ENCODE peak calls at places on chromosomes 16 and 17, in seven cellular contexts. One of them, this sample, is unnamed.

GRCh38 chr17:30332057-30332542 is 1.8 kb downstream of the TMIGD1 start:
- DNase-seq in A549: no peak
- DNase-seq in endothelial cell of umbilical vein: no peak
- DNase-seq in H1: no peak
- DNase-seq in K562: no peak
- DNase-seq in GM12878: peak; percentile 72
- DNase-seq in HCT116: no peak
- DNase-seq in this sample: peak; percentile 69

GRCh38 chr17:35700157-35700556 is 31.3 kb upstream of the RASL10B start:
- DNase-seq in K562: no peak
- DNase-seq in H1: no peak
- DNase-seq in endothelial cell of umbilical vein: no peak
- DNase-seq in A549: no peak
- DNase-seq in GM12878: no peak
- DNase-seq in HCT116: no peak
- DNase-seq in this sample: no peak

GRCh38 chr16:27515874-27516353 is 33.8 kb downstream of the GTF3C1 start:
- DNase-seq in endothelial cell of umbilical vein: peak; percentile 17
- DNase-seq in A549: peak; percentile 69
- DNase-seq in K562: peak; percentile 39
- DNase-seq in H1: peak; percentile 39
- DNase-seq in GM12878: no peak
- DNase-seq in HCT116: peak; percentile 6
- DNase-seq in this sample: peak; percentile 24

GRCh38 chr16:27749946-27750345 is 200.0 kb downstream of the KATNIP start:
- DNase-seq in HCT116: no peak
- DNase-seq in K562: no peak
- DNase-seq in GM12878: no peak
- DNase-seq in H1: no peak
- DNase-seq in A549: no peak
- DNase-seq in endothelial cell of umbilical vein: no peak
- DNase-seq in this sample: no peak

GRCh38 chr16:76766538-76766937 is 424.5 kb upstream of the MON1B start:
- DNase-seq in H1: no peak
- DNase-seq in endothelial cell of umbilical vein: no peak
- DNase-seq in A549: no peak
- DNase-seq in GM12878: no peak
- DNase-seq in K562: no peak
- DNase-seq in HCT116: no peak
- DNase-seq in this sample: no peak

GRCh38 chr16:89860747-89861304 is 12.6 kb upstream of the TCF25 start:
- DNase-seq in A549: peak; percentile 91
- DNase-seq in H1: peak; percentile 65
- DNase-seq in GM12878: no peak
- DNase-seq in K562: peak; percentile 82
- DNase-seq in endothelial cell of umbilical vein: peak; percentile 57
- DNase-seq in HCT116: peak; percentile 51
- DNase-seq in this sample: peak; percentile 68

GRCh38 chr16:73311857-73312723 is 264.2 kb upstream of the ZFHX3 start:
- DNase-seq in endothelial cell of umbilical vein: no peak
- DNase-seq in H1: no peak
- DNase-seq in A549: no peak
- DNase-seq in GM12878: no peak
- DNase-seq in HCT116: no peak
- DNase-seq in K562: no peak
- DNase-seq in this sample: no peak

GRCh38 chr16:716250-716607 is 1.3 kb downstream of the METRN start:
- DNase-seq in A549: no peak
- DNase-seq in HCT116: no peak
- DNase-seq in endothelial cell of umbilical vein: no peak
- DNase-seq in K562: peak; percentile 72
- DNase-seq in GM12878: no peak
- DNase-seq in H1: no peak
- DNase-seq in this sample: no peak

GRCh38 chr17:37608369-37609169 is 649 bp downstream of the SYNRG start:
- DNase-seq in HCT116: no peak
- DNase-seq in GM12878: no peak
- DNase-seq in H1: peak; percentile 27
- DNase-seq in A549: peak; percentile 61
- DNase-seq in K562: peak; percentile 54
- DNase-seq in endothelial cell of umbilical vein: peak; percentile 77
- DNase-seq in this sample: peak; percentile 77

GRCh38 chr16:29029168-29029994 is 44.5 kb downstream of the LAT start:
- DNase-seq in HCT116: no peak
- DNase-seq in H1: peak; percentile 23
- DNase-seq in A549: peak; percentile 25
- DNase-seq in K562: peak; percentile 89
- DNase-seq in GM12878: no peak
- DNase-seq in endothelial cell of umbilical vein: peak; percentile 40
- DNase-seq in this sample: peak; percentile 97

GRCh38 chr17:34117332-34117731 is 137.8 kb upstream of the CCL2 start:
- DNase-seq in A549: no peak
- DNase-seq in HCT116: no peak
- DNase-seq in endothelial cell of umbilical vein: no peak
- DNase-seq in K562: no peak
- DNase-seq in GM12878: no peak
- DNase-seq in H1: no peak
- DNase-seq in this sample: no peak
- TF ChIP-seq MAX in A549: no peak
- TF ChIP-seq MAX in HCT116: no peak
- TF ChIP-seq MAX in endothelial cell of umbilical vein: no peak
- TF ChIP-seq MAX in K562: no peak
- TF ChIP-seq MAX in GM12878: no peak
- TF ChIP-seq MAX in H1: no peak
- TF ChIP-seq MAX in this sample: no peak

GRCh38 chr17:41771389-41772206 is 14.9 kb downstream of the JUP start:
- DNase-seq in A549: no peak
- DNase-seq in GM12878: no peak
- DNase-seq in K562: no peak
- DNase-seq in H1: no peak
- DNase-seq in endothelial cell of umbilical vein: no peak
- DNase-seq in HCT116: no peak
- DNase-seq in this sample: no peak

GRCh38 chr17:41772218-41772585 is 14.3 kb downstream of the JUP start:
- DNase-seq in endothelial cell of umbilical vein: no peak
- DNase-seq in H1: no peak
- DNase-seq in HCT116: no peak
- DNase-seq in A549: no peak
- DNase-seq in GM12878: no peak
- DNase-seq in K562: no peak
- DNase-seq in this sample: no peak

GRCh38 chr17:41772586-41773189 is 13.8 kb downstream of the JUP start:
- DNase-seq in H1: no peak
- DNase-seq in GM12878: no peak
- DNase-seq in A549: no peak
- DNase-seq in K562: no peak
- DNase-seq in HCT116: no peak
- DNase-seq in endothelial cell of umbilical vein: no peak
- DNase-seq in this sample: no peak

GRCh38 chr17:41773731-41774193 is 12.7 kb downstream of the JUP start:
- DNase-seq in K562: no peak
- DNase-seq in H1: no peak
- DNase-seq in GM12878: no peak
- DNase-seq in HCT116: no peak
- DNase-seq in endothelial cell of umbilical vein: no peak
- DNase-seq in A549: no peak
- DNase-seq in this sample: no peak

DNA sequence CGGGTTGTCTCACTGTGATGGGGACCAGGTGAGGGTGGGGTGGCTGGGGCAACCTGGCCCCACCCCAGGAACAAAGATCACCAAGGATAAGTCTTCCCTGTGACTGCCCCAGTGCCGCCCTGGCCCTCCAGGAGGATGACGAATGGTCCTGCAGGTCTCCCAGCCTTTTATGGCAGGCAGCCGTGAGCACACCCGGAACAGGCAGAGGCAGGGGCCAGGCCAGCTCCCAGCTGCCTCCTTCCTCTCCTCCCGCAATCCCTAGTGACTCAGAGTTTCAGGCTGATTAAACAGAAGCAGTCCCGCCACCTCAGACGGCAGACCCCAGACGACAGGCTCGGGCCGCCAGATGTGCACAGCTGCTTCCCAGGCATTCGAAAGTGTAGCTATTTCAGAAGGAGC is 13.3 kb downstream of the JUP start:
- DNase-seq in GM12878: no peak
- DNase-seq in A549: peak; percentile 89
- DNase-seq in K562: no peak
- DNase-seq in endothelial cell of umbilical vein: peak; percentile 91
- DNase-seq in HCT116: peak; percentile 79
- DNase-seq in H1: no peak
- DNase-seq in this sample: no peak
- TF ChIP-seq POLR2A in GM12878: no peak
- TF ChIP-seq POLR2A in A549: no peak
- TF ChIP-seq POLR2A in K562: no peak
- TF ChIP-seq POLR2A in endothelial cell of umbilical vein: no peak
- TF ChIP-seq POLR2A in HCT116: no peak
- TF ChIP-seq POLR2A in H1: no peak
- TF ChIP-seq POLR2A in this sample: no peak

GRCh38 chr17:63681530-63681929 is 18.4 kb downstream of the LIMD2 start:
- DNase-seq in endothelial cell of umbilical vein: peak; percentile 58
- DNase-seq in A549: no peak
- DNase-seq in HCT116: no peak
- DNase-seq in K562: no peak
- DNase-seq in GM12878: no peak
- DNase-seq in H1: no peak
- DNase-seq in this sample: no peak

GRCh38 chr17:63685021-63685420 is 14.9 kb downstream of the LIMD2 start:
- DNase-seq in HCT116: no peak
- DNase-seq in endothelial cell of umbilical vein: no peak
- DNase-seq in H1: no peak
- DNase-seq in GM12878: no peak
- DNase-seq in K562: no peak
- DNase-seq in A549: no peak
- DNase-seq in this sample: no peak

GRCh38 chr17:63680700-63681099 is 19.2 kb downstream of the LIMD2 start:
- DNase-seq in H1: no peak
- DNase-seq in A549: no peak
- DNase-seq in K562: no peak
- DNase-seq in endothelial cell of umbilical vein: no peak
- DNase-seq in GM12878: no peak
- DNase-seq in HCT116: no peak
- DNase-seq in this sample: no peak

GRCh38 chr17:63682441-63682840 is 17.5 kb downstream of the LIMD2 start:
- DNase-seq in K562: no peak
- DNase-seq in HCT116: no peak
- DNase-seq in endothelial cell of umbilical vein: no peak
- DNase-seq in H1: no peak
- DNase-seq in GM12878: no peak
- DNase-seq in A549: no peak
- DNase-seq in this sample: peak; percentile 62

DNA sequence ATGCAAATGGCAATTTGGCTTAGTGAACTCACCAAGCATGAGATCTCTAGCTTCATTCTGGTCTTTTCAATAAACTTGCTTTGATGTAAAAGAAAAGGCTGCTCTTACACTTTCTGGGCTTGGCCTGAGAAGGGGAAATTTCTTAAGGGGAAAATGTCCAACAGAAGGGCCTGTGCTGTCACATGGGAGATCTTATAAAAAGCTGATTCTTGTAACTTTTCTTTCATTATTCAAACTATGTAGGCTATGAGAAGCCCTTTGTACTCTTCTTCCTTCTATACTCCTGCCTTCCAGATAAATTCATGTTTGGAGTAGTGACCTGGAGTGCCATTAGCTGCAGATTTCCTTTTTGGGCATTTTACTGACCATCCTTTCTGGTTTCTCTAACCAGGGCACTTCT is 16.9 kb downstream of the LIMD2 start:
- DNase-seq in A549: no peak
- DNase-seq in H1: no peak
- DNase-seq in GM12878: no peak
- DNase-seq in K562: no peak
- DNase-seq in HCT116: no peak
- DNase-seq in endothelial cell of umbilical vein: no peak
- DNase-seq in this sample: no peak
- TF ChIP-seq MAX in A549: no peak
- TF ChIP-seq MAX in H1: no peak
- TF ChIP-seq MAX in GM12878: no peak
- TF ChIP-seq MAX in K562: no peak
- TF ChIP-seq MAX in HCT116: no peak
- TF ChIP-seq MAX in endothelial cell of umbilical vein: no peak
- TF ChIP-seq MAX in this sample: no peak

DNA sequence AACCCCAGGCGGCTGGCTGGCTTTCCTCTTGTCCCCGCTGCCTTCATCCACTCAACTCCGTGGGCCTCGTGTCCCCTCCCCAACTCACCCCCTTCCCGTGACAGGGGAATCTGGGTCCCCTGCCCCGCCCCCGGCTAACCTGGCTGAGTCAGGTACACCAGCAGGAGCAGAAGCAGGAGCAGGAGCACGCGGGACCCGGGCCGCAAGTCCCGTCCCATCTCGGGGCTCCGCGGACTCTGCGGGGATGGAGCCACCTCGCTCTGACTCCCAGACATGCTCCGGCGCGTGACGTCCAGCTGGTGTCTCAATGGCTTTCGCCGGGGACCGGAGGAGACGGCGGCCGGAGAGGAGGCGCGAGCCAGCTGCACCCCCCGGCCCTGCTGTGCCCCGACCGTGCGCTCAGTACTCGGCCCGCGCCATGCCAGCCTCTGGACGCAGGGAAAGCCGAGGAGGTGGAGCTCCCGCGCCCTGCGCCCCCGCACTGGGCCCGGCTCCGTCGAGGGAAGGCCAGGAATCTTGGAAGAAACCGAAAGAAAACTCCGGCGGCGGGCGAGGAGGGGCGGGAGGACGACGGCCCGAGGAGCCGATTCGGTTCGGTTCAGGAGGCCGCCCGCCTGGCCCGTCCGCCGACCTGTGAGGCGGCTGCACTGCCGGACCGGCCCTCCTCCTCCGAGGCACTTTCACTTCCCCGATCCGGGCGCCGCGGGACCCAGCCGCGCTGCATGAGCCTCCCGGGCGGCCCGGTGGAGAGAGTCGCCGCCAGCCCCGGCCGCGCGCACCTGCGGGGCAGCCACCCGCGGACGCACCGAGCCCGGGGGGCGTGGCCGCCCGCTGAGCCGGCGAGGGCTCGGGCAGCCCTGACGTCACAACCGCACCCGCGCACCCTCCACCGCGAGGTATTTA is at the start of the genes CXCL16 and ZMYND15:
- DNase-seq in GM12878: no peak
- DNase-seq in A549: peak; percentile 85
- DNase-seq in H1: no peak
- DNase-seq in K562: peak; percentile 21
- DNase-seq in endothelial cell of umbilical vein: peak; percentile 49
- DNase-seq in HCT116: no peak
- DNase-seq in this sample: peak; percentile 35
- TF ChIP-seq POLR2A in GM12878: no peak
- TF ChIP-seq POLR2A in A549: peak; percentile 38
- TF ChIP-seq POLR2A in H1: no peak
- TF ChIP-seq POLR2A in K562: no peak
- TF ChIP-seq POLR2A in endothelial cell of umbilical vein: no peak
- TF ChIP-seq POLR2A in HCT116: peak; percentile 12
- TF ChIP-seq POLR2A in this sample: no peak

DNA sequence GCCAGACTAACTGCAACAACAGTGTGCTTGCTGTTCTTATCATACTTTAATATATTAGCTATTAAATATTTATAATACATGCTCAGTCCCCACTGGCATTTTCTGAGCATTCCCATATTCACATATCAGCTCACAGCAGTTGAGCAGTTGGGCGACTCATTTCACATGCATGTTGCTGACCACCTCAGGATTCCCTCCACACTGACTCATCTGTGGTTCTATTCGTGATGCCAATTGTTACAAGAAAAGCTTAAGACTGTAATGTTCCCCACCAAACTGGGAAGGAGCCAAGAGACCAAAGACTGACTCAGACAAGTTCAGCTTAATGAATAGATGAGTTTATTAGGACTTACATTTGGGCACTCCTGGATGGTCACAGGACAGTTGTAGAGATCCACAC is 100.3 kb upstream of the KIF2B start:
- DNase-seq in A549: peak; percentile 36
- DNase-seq in H1: peak; percentile 21
- DNase-seq in K562: peak; percentile 12
- DNase-seq in HCT116: no peak
- DNase-seq in endothelial cell of umbilical vein: no peak
- DNase-seq in GM12878: no peak
- DNase-seq in this sample: peak; percentile 2
- TF ChIP-seq MAX in A549: no peak
- TF ChIP-seq MAX in H1: no peak
- TF ChIP-seq MAX in K562: no peak
- TF ChIP-seq MAX in HCT116: no peak
- TF ChIP-seq MAX in endothelial cell of umbilical vein: no peak
- TF ChIP-seq MAX in GM12878: no peak
- TF ChIP-seq MAX in this sample: no peak